ENCODE peak calls at places on chromosomes 7 and 10, in five cellular contexts. One of them, this sample, is unnamed.

GRCh38 chr7:29146082-29146706 is at the start of gene CPVL:
- DNase-seq in ascending aorta: peak; percentile 81
- DNase-seq in heart left ventricle: peak; percentile 75
- DNase-seq in lung: peak; percentile 51
- DNase-seq in lower lobe of right lung: peak; percentile 79
- DNase-seq in this sample: no peak

GRCh38 chr7:90401989-90402388 is 1.3 kb upstream of the CLDN12 start:
- DNase-seq in lower lobe of right lung: no peak
- DNase-seq in ascending aorta: no peak
- DNase-seq in heart left ventricle: no peak
- DNase-seq in lung: no peak
- DNase-seq in this sample: no peak

GRCh38 chr10:132554053-132554990 is 16.7 kb downstream of the INPP5A start:
- DNase-seq in lower lobe of right lung: no peak
- DNase-seq in lung: no peak
- DNase-seq in ascending aorta: no peak
- DNase-seq in heart left ventricle: no peak
- DNase-seq in this sample: no peak

GRCh38 chr7:109354552-109354951 is 784.9 kb downstream of the DNAJB9 start:
- DNase-seq in ascending aorta: no peak
- DNase-seq in heart left ventricle: no peak
- DNase-seq in lower lobe of right lung: no peak
- DNase-seq in lung: no peak
- DNase-seq in this sample: no peak

GRCh38 chr7:23394828-23395227 is 75.5 kb downstream of the IGF2BP3 start:
- DNase-seq in heart left ventricle: no peak
- DNase-seq in lung: no peak
- DNase-seq in ascending aorta: no peak
- DNase-seq in lower lobe of right lung: no peak
- DNase-seq in this sample: no peak

GRCh38 chr7:156635529-156636385 is 4.8 kb upstream of the RNF32 start:
- DNase-seq in heart left ventricle: no peak
- DNase-seq in lung: no peak
- DNase-seq in lower lobe of right lung: no peak
- DNase-seq in ascending aorta: no peak
- DNase-seq in this sample: no peak

GRCh38 chr10:75431180-75432111 is at the start of gene LRMDA:
- DNase-seq in lung: peak; percentile 57
- DNase-seq in lower lobe of right lung: peak; percentile 78
- DNase-seq in heart left ventricle: peak; percentile 63
- DNase-seq in ascending aorta: peak; percentile 71
- DNase-seq in this sample: no peak

GRCh38 chr7:128833148-128833938 is 3.1 kb downstream of the FLNC start:
- DNase-seq in heart left ventricle: peak; percentile 80
- DNase-seq in ascending aorta: peak; percentile 91
- DNase-seq in lung: no peak
- DNase-seq in lower lobe of right lung: no peak
- DNase-seq in this sample: no peak

GRCh38 chr10:124495176-124495575 is 33.6 kb downstream of the LHPP start:
- DNase-seq in lung: no peak
- DNase-seq in lower lobe of right lung: no peak
- DNase-seq in heart left ventricle: no peak
- DNase-seq in ascending aorta: no peak
- DNase-seq in this sample: no peak

GRCh38 chr10:69479241-69479730 is 28.0 kb downstream of the TSPAN15 start:
- DNase-seq in ascending aorta: no peak
- DNase-seq in lower lobe of right lung: no peak
- DNase-seq in lung: no peak
- DNase-seq in heart left ventricle: peak; percentile 61
- DNase-seq in this sample: no peak

GRCh38 chr7:2403718-2404648 is 572 bp downstream of the CHST12 start:
- DNase-seq in lung: peak; percentile 38
- DNase-seq in ascending aorta: peak; percentile 71
- DNase-seq in heart left ventricle: peak; percentile 37
- DNase-seq in lower lobe of right lung: no peak
- DNase-seq in this sample: no peak

GRCh38 chr7:17406756-17407155 is 108.3 kb downstream of the AHR start:
- DNase-seq in heart left ventricle: no peak
- DNase-seq in ascending aorta: no peak
- DNase-seq in lung: no peak
- DNase-seq in lower lobe of right lung: no peak
- DNase-seq in this sample: no peak

GRCh38 chr7:157438121-157439025 is 101.6 kb downstream of the DNAJB6 start:
- DNase-seq in lung: no peak
- DNase-seq in heart left ventricle: peak; percentile 9
- DNase-seq in lower lobe of right lung: peak; percentile 18
- DNase-seq in ascending aorta: peak; percentile 50
- DNase-seq in this sample: no peak

GRCh38 chr10:74099836-74100235 is 50.8 kb downstream of the AP3M1 start:
- DNase-seq in heart left ventricle: no peak
- DNase-seq in ascending aorta: no peak
- DNase-seq in lung: no peak
- DNase-seq in lower lobe of right lung: no peak
- DNase-seq in this sample: no peak

GRCh38 chr7:28178537-28178936 is 2.1 kb downstream of the JAZF1 start:
- DNase-seq in ascending aorta: no peak
- DNase-seq in lower lobe of right lung: no peak
- DNase-seq in lung: no peak
- DNase-seq in heart left ventricle: no peak
- DNase-seq in this sample: no peak

GRCh38 chr7:84236398-84236797 is 41.8 kb upstream of the SEMA3A start:
- DNase-seq in lung: no peak
- DNase-seq in heart left ventricle: no peak
- DNase-seq in lower lobe of right lung: no peak
- DNase-seq in ascending aorta: no peak
- DNase-seq in this sample: no peak

GRCh38 chr10:71555087-71555728 is 158.5 kb downstream of the CDH23 start:
- DNase-seq in ascending aorta: no peak
- DNase-seq in lower lobe of right lung: peak; percentile 79
- DNase-seq in heart left ventricle: no peak
- DNase-seq in lung: no peak
- DNase-seq in this sample: no peak

GRCh38 chr7:33757563-33758165 is 147.7 kb upstream of the BMPER start:
- DNase-seq in lung: no peak
- DNase-seq in ascending aorta: no peak
- DNase-seq in lower lobe of right lung: no peak
- DNase-seq in heart left ventricle: no peak
- DNase-seq in this sample: peak; percentile 22

GRCh38 chr10:132510174-132510611 is 27.4 kb upstream of the INPP5A start:
- DNase-seq in ascending aorta: no peak
- DNase-seq in lung: no peak
- DNase-seq in heart left ventricle: peak; percentile 16
- DNase-seq in lower lobe of right lung: no peak
- DNase-seq in this sample: no peak

GRCh38 chr10:17663450-17663849 is 19.5 kb downstream of the STAM start:
- DNase-seq in ascending aorta: no peak
- DNase-seq in lower lobe of right lung: no peak
- DNase-seq in lung: no peak
- DNase-seq in heart left ventricle: no peak
- DNase-seq in this sample: no peak

GRCh38 chr10:77877461-77878344 is 48.9 kb downstream of the DLG5 start:
- DNase-seq in heart left ventricle: peak; percentile 36
- DNase-seq in ascending aorta: no peak
- DNase-seq in lower lobe of right lung: no peak
- DNase-seq in lung: no peak
- DNase-seq in this sample: no peak

GRCh38 chr10:11810313-11810766 is 12.8 kb upstream of the PROSER2 start:
- DNase-seq in ascending aorta: no peak
- DNase-seq in heart left ventricle: no peak
- DNase-seq in lower lobe of right lung: peak; percentile 26
- DNase-seq in lung: no peak
- DNase-seq in this sample: no peak

GRCh38 chr10:102064503-102064867 is 664 bp upstream of the HPS6 start:
- DNase-seq in lung: no peak
- DNase-seq in ascending aorta: no peak
- DNase-seq in lower lobe of right lung: no peak
- DNase-seq in heart left ventricle: no peak
- DNase-seq in this sample: no peak

GRCh38 chr10:100133801-100134200 is 52.0 kb downstream of the ERLIN1 start:
- DNase-seq in lung: no peak
- DNase-seq in ascending aorta: no peak
- DNase-seq in heart left ventricle: no peak
- DNase-seq in lower lobe of right lung: no peak
- DNase-seq in this sample: no peak

GRCh38 chr10:132847856-132848255 is 61.9 kb upstream of the NKX6-2 start:
- DNase-seq in heart left ventricle: peak; percentile 6
- DNase-seq in ascending aorta: no peak
- DNase-seq in lower lobe of right lung: no peak
- DNase-seq in lung: no peak
- DNase-seq in this sample: no peak

GRCh38 chr10:84269773-84270172 is 24.9 kb downstream of the RGR start:
- DNase-seq in heart left ventricle: no peak
- DNase-seq in lung: no peak
- DNase-seq in ascending aorta: no peak
- DNase-seq in lower lobe of right lung: no peak
- DNase-seq in this sample: no peak

GRCh38 chr10:70664702-70665195 is 7.6 kb upstream of the ADAMTS14 start:
- DNase-seq in lung: no peak
- DNase-seq in lower lobe of right lung: no peak
- DNase-seq in heart left ventricle: no peak
- DNase-seq in ascending aorta: peak; percentile 40
- DNase-seq in this sample: no peak

GRCh38 chr7:158649279-158649678 is 55.3 kb downstream of the NCAPG2 start:
- DNase-seq in lower lobe of right lung: no peak
- DNase-seq in ascending aorta: no peak
- DNase-seq in lung: no peak
- DNase-seq in heart left ventricle: no peak
- DNase-seq in this sample: peak; percentile 75

GRCh38 chr10:18583575-18584270 is 67.7 kb downstream of the NSUN6 start:
- DNase-seq in lower lobe of right lung: no peak
- DNase-seq in lung: no peak
- DNase-seq in ascending aorta: no peak
- DNase-seq in heart left ventricle: no peak
- DNase-seq in this sample: no peak

GRCh38 chr7:2274666-2275065 is 32.6 kb downstream of the NUDT1 start:
- DNase-seq in lower lobe of right lung: no peak
- DNase-seq in ascending aorta: no peak
- DNase-seq in heart left ventricle: no peak
- DNase-seq in lung: no peak
- DNase-seq in this sample: no peak

DNA sequence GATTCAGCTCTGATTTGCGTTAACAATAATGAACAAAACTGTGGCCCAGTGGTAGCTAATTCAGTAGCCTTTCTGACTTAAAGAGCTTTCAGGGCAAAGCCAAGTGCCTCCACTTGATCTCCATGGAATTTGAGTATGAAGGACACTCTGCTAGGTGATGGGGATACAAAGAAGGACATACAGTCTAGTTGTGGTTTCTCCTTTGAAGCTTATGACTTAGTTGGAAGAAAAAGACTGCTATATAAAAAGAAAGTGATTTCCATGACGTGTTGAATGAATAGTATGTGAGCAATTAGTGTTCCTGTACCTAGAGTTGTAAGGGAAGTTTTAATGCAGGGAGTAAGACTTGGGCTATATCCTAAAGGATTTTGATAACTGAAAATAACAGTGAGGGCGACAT is 8.3 kb downstream of the PDCD4 start:
- DNase-seq in heart left ventricle: no peak
- DNase-seq in ascending aorta: no peak
- DNase-seq in lower lobe of right lung: no peak
- DNase-seq in lung: no peak
- DNase-seq in this sample: no peak
- H3K4me3 ChIP-seq in heart left ventricle: no peak overlapping the region
- H3K4me3 ChIP-seq in ascending aorta: no peak overlapping the region
- H3K4me3 ChIP-seq in lower lobe of right lung: no peak overlapping the region
- H3K4me3 ChIP-seq in lung: no peak overlapping the region
- H3K4me3 ChIP-seq in this sample: no peak overlapping the region

GRCh38 chr7:140726304-140726703 is 29.8 kb downstream of the NDUFB2 start:
- DNase-seq in lung: no peak
- DNase-seq in ascending aorta: no peak
- DNase-seq in heart left ventricle: no peak
- DNase-seq in lower lobe of right lung: no peak
- DNase-seq in this sample: no peak
- TF ChIP-seq CTCF in lung: no peak
- TF ChIP-seq CTCF in ascending aorta: no peak
- TF ChIP-seq CTCF in heart left ventricle: no peak
- TF ChIP-seq CTCF in lower lobe of right lung: no peak
- TF ChIP-seq CTCF in this sample: peak; percentile 52

DNA sequence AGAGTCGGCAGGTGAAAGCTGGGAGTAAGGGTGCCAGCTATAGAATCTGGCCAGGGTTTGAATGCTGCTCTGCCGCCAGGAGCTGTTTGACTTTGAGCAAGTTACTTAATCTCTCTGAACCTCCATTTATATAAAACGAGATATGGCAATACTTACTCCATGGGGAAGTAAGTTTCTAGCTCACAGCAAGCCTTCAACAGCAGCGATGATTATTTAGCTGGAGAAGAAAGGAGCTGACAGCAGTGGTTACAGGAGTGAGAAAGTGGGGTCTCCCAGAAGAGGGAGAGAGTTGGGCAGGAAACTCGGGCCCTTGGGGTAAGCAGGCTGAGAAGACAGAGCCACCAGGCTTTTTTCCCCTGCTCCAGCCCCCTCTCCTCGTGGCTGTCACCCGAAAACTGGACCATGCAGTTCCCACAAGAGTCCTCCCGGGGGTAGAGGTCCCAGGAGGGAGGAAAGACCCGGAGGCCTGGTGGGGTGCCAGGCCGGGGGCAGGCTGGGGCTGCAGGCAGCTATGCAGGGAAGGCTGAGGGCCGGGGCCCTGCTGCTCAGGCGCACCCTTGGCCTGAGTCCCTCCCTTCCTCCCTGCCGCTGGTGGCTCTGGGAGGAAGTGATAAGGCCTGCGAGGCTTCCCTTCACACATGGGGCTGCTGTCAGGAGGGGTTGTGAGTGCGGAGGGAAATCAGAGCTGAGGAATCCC is 3.5 kb downstream of the NOS3 start:
- DNase-seq in heart left ventricle: peak; percentile 80
- DNase-seq in ascending aorta: no peak
- DNase-seq in lower lobe of right lung: no peak
- DNase-seq in lung: no peak
- DNase-seq in this sample: no peak
- H3K4me3 ChIP-seq in heart left ventricle: peak overlapping the region; percentile 50
- H3K4me3 ChIP-seq in ascending aorta: peak overlapping the region; percentile 30
- H3K4me3 ChIP-seq in lower lobe of right lung: peak overlapping the region; percentile 52
- H3K4me3 ChIP-seq in lung: peak overlapping the region; percentile 44
- H3K4me3 ChIP-seq in this sample: no peak overlapping the region

GRCh38 chr7:19122018-19122588 is 4.7 kb upstream of the TWIST1 start:
- DNase-seq in heart left ventricle: no peak
- DNase-seq in lung: no peak
- DNase-seq in lower lobe of right lung: no peak
- DNase-seq in ascending aorta: no peak
- DNase-seq in this sample: peak; percentile 22
- TF ChIP-seq CTCF in heart left ventricle: peak; percentile 19
- TF ChIP-seq CTCF in lung: no peak
- TF ChIP-seq CTCF in lower lobe of right lung: no peak
- TF ChIP-seq CTCF in ascending aorta: no peak
- TF ChIP-seq CTCF in this sample: peak; percentile 89